ENCODE peak calls at places on chromosomes 2 and 18, in four cellular contexts. J, B, T and S are unnamed samples.

GRCh38 chr2:31962757-31963361 is 47.9 kb downstream of the MEMO1 start:
- DNase-seq in J (no peak), B (no peak), T (no peak), S (no peak)

GRCh38 chr18:6929370-6930102 is 188.1 kb downstream of the LAMA1 start:
- DNase-seq in J (no peak), B (peak; percentile 84), T (no peak), S (no peak)

GRCh38 chr2:86453838-86454237 is 12.7 kb downstream of the KDM3A start:
- DNase-seq in J (no peak), B (no peak), T (no peak), S (no peak)

GRCh38 chr2:208101716-208102631 is 22.4 kb downstream of the CRYGD start:
- DNase-seq in J (no peak), B (peak; percentile 13), T (no peak), S (no peak)

GRCh38 chr2:64296150-64296500 is 151.9 kb upstream of the PELI1 start:
- DNase-seq in J (no peak), B (peak; percentile 11), T (no peak), S (no peak)

GRCh38 chr2:57698935-57699449 is 347.6 kb upstream of the VRK2 start:
- DNase-seq in J (no peak), B (no peak), T (no peak), S (no peak)

GRCh38 chr18:39558658-39559057 is 1993.1 kb upstream of the CELF4 start:
- DNase-seq in J (no peak), B (no peak), T (no peak), S (no peak)

GRCh38 chr18:6331872-6332271 is 82.8 kb downstream of the L3MBTL4 start:
- DNase-seq in J (no peak), B (no peak), T (no peak), S (no peak)

GRCh38 chr18:32048507-32049091 is 30.0 kb downstream of the RNF125 start:
- DNase-seq in J (peak; percentile 24), B (no peak), T (no peak), S (no peak)

GRCh38 chr2:239593965-239594771 is 193.3 kb upstream of the HDAC4 start:
- DNase-seq in J (no peak), B (no peak), T (no peak), S (no peak)

GRCh38 chr2:152611458-152612231 is 105.6 kb downstream of the PRPF40A start:
- DNase-seq in J (peak; percentile 64), B (no peak), T (no peak), S (no peak)

GRCh38 chr2:240585681-240586197 is 795 bp upstream of the CAPN10 start:
- DNase-seq in J (no peak), B (no peak), T (no peak), S (no peak)

GRCh38 chr18:37450434-37451133 is 115.0 kb downstream of the CELF4 start:
- DNase-seq in J (no peak), B (no peak), T (no peak), S (no peak)

GRCh38 chr2:61948661-61949457 is 43.4 kb downstream of the COMMD1 start:
- DNase-seq in J (no peak), B (no peak), T (no peak), S (no peak)

DNA sequence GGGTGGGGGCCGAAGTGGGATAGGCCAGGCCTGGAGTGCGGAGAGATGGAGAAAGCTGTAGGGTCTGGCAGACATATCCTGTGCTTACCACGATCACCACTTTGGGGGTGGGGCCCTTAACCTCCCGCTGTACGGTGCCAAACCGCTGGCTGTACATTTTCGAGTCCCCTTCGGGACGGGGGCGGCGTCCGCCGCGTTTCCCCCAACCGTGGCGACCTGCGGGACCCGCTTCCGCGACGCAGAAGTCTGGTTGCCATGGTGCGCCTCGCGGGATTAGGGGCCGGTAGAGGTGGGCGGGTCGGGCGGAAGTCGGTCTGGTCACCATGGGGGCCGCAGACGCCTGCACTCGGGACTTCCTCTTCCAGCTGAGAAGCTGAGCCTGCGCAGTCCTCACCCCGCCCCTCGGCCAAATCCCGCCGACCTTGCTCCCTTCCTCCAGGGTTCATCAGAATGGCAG is at the start of gene CFAP53:
- DNase-seq in J (peak; percentile 57), B (no peak), T (peak; percentile 90), S (peak; percentile 94)
- TF ChIP-seq POLR2AphosphoS5 in J (no peak), B (no peak), T (peak; percentile 59), S (peak; percentile 47)

GRCh38 chr18:35835838-35836237 is 136.6 kb upstream of the RMP24 start:
- DNase-seq in J (peak; percentile 64), B (no peak), T (no peak), S (peak; percentile 10)
- TF ChIP-seq TAF1 in J (no peak), B (no peak), T (no peak), S (no peak)

GRCh38 chr2:199751480-199751879 is 99.5 kb downstream of the FTCDNL1 start:
- DNase-seq in J (no peak), B (no peak), T (no peak), S (no peak)

GRCh38 chr2:199760574-199760973 is 90.4 kb downstream of the FTCDNL1 start:
- DNase-seq in J (no peak), B (no peak), T (no peak), S (no peak)

GRCh38 chr2:199757466-199757865 is 93.5 kb downstream of the FTCDNL1 start:
- DNase-seq in J (no peak), B (no peak), T (no peak), S (no peak)
- TF ChIP-seq POLR2AphosphoS5 in J (no peak), B (no peak), T (no peak), S (no peak)

GRCh38 chr2:174777334-174777733 is 13.1 kb upstream of the CHRNA1 start:
- DNase-seq in J (no peak), B (no peak), T (no peak), S (no peak)
- TF ChIP-seq TAF1 in J (no peak), B (no peak), T (no peak), S (no peak)

DNA sequence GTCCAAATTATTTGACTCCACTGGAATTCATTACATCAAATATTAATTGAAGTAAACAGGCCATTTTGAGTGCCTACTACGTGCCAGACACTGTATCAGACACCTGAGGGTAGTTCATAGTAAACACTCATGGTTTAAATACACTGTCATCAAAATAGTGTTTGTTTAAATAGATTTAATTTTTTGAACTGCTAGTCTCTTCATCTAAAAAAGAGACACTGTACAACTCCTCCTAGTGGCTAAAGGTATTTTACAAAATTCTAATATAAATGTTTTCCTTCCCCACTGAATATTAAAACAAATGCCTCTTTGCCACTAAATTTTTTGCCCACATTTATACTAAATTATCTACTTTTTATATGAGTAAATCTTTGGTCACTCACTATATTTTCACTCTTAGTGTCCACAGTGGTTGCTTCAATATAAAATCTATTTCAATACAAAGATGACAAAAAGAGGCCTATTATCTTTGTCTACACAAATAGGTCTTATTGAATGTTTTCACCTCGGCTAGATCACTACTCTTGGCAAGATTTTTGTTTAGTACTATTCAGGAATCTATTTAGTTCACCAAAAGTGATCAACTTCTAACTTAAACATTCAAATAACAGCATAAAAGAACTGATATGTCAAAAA is 122.1 kb downstream of the TMEM247 start:
- DNase-seq in J (no peak), B (no peak), T (no peak), S (no peak)
- TF ChIP-seq POLR2AphosphoS5 in J (no peak), B (no peak), T (no peak), S (no peak)

GRCh38 chr2:226862623-226863022 is 26.8 kb downstream of the RHBDD1 start:
- DNase-seq in J (peak; percentile 51), B (no peak), T (peak; percentile 11), S (no peak)
- TF ChIP-seq TAF1 in J (no peak), B (no peak), T (no peak), S (no peak)